ENCODE peak calls at places on chromosome 10, in four cellular contexts. S is stomach; Y is choroid plexus epithelial cell; D is CD4-positive, alpha-beta T cell. A is an unnamed sample.

GRCh38 chr10:129760003-129760315 is 204.1 kb downstream of the EBF3 start:
- DNase-seq in D (no peak), S (peak; percentile 24), Y (no peak), A (no peak)

GRCh38 chr10:93190377-93190776 is 116.7 kb downstream of the CYP26A1 start:
- DNase-seq in Y (peak; percentile 40), D (no peak), S (no peak), A (no peak)

GRCh38 chr10:124049484-124049883 is 43.9 kb downstream of the CHST15 start:
- DNase-seq in D (no peak), S (no peak), Y (peak; percentile 53), A (no peak)

GRCh38 chr10:52438119-52438518 is 124.0 kb downstream of the DKK1 start:
- DNase-seq in D (no peak), Y (no peak), S (no peak), A (no peak)

GRCh38 chr10:101287922-101288638 is 58.8 kb upstream of the LBX1 start:
- DNase-seq in D (no peak), S (no peak), Y (peak; percentile 42), A (no peak)

GRCh38 chr10:31947144-31947926 is 18.7 kb upstream of the ARHGAP12 start:
- DNase-seq in Y (peak; percentile 96), D (no peak), S (no peak), A (no peak)

GRCh38 chr10:131968949-131969348 is 12.8 kb downstream of the BNIP3 start:
- DNase-seq in D (no peak), S (no peak), Y (no peak), A (no peak)

GRCh38 chr10:32237644-32238345 is 109.2 kb downstream of the EPC1 start:
- DNase-seq in S (no peak), D (no peak), Y (peak; percentile 23), A (no peak)

GRCh38 chr10:7788640-7789335 is 811 bp downstream of the ATP5F1C start:
- DNase-seq in S (no peak), D (no peak), Y (peak; percentile 56), A (no peak)

GRCh38 chr10:1134156-1134555 is 78.0 kb downstream of the WDR37 start:
- DNase-seq in Y (no peak), S (no peak), D (no peak), A (no peak)

GRCh38 chr10:93461807-93462178 is 20.3 kb downstream of the MYOF start:
- DNase-seq in S (peak; percentile 48), Y (peak; percentile 76), D (no peak), A (no peak)

GRCh38 chr10:132130286-132131265 is 56.2 kb upstream of the DPYSL4 start:
- DNase-seq in Y (no peak), S (no peak), D (no peak), A (no peak)

GRCh38 chr10:49076741-49077521 is 38.4 kb downstream of the VSTM4 start:
- DNase-seq in D (no peak), Y (no peak), S (no peak), A (no peak)

GRCh38 chr10:117198088-117198487 is 799 bp downstream of the KCNK18 start:
- DNase-seq in D (no peak), S (no peak), Y (no peak), A (no peak)

GRCh38 chr10:113610636-113611601 is 52.9 kb downstream of the NRAP start:
- DNase-seq in Y (no peak), D (no peak), S (no peak), A (no peak)

GRCh38 chr10:75470901-75471300 is 39.5 kb downstream of the LRMDA start:
- DNase-seq in S (no peak), Y (no peak), D (no peak), A (no peak)

GRCh38 chr10:97612386-97612785 is 20.9 kb downstream of the MORN4 start:
- DNase-seq in S (no peak), D (no peak), Y (peak; percentile 77), A (no peak)

GRCh38 chr10:3866347-3866746 is 81.3 kb upstream of the KLF6 start:
- DNase-seq in D (no peak), Y (no peak), S (no peak), A (no peak)

GRCh38 chr10:114367041-114367675 is 37.1 kb downstream of the AFAP1L2 start:
- DNase-seq in Y (peak; percentile 47), D (no peak), S (no peak), A (no peak)

GRCh38 chr10:30433286-30433778 is 652 bp upstream of the MAP3K8 start:
- DNase-seq in D (peak; percentile 17), S (peak; percentile 80), Y (peak; percentile 88), A (peak; percentile 73)

GRCh38 chr10:21083861-21084260 is 186.8 kb upstream of the NEBL start:
- DNase-seq in Y (no peak), S (no peak), D (no peak), A (no peak)

GRCh38 chr10:70585555-70586243 is 16.8 kb downstream of the PRF1 start:
- DNase-seq in D (no peak), Y (no peak), S (no peak), A (no peak)

GRCh38 chr10:73910764-73911552 is at the start of gene PLAU:
- DNase-seq in Y (no peak), D (peak; percentile 21), S (peak; percentile 44), A (no peak)

GRCh38 chr10:81218307-81218706 is 656.7 kb upstream of the NRG3 start:
- DNase-seq in Y (no peak), S (no peak), D (no peak), A (no peak)

GRCh38 chr10:24360286-24361127 is 151.6 kb downstream of the KIAA1217 start:
- DNase-seq in S (peak; percentile 80), Y (peak; percentile 89), D (no peak), A (peak; percentile 76)

GRCh38 chr10:5942471-5942870 is 34.9 kb downstream of the IL15RA start:
- DNase-seq in Y (no peak), S (peak; percentile 39), D (no peak), A (no peak)

GRCh38 chr10:35331894-35332640 is 4.2 kb upstream of the CCNY start:
- DNase-seq in D (no peak), Y (peak; percentile 98), S (no peak), A (no peak)

GRCh38 chr10:132580617-132581016 is 43.0 kb downstream of the INPP5A start:
- DNase-seq in D (no peak), Y (no peak), S (no peak), A (no peak)

GRCh38 chr10:79394631-79395030 is 47.4 kb downstream of the PPIF start:
- DNase-seq in Y (no peak), D (no peak), S (no peak), A (no peak)

DNA sequence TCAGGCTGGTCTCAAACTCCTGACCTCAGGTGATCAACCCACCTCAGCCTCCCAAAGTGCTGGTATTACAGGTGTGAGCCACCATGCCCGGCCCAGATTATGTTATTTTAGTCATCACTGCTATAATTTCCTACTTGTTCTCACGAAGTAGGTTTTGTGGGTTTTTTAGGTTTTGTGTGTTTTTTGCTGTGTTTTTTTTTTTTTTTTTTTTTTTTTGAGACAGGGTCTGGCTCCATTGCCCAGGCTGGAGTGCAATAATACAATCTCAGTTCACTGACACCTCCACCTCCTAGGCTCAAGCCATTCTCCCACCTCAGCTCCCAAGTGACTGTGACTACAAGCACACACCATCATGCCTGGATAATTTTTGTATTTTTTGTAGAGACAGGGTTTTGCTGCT is 20.9 kb upstream of the ANAPC16 start:
- DNase-seq in S (no peak), D (no peak), Y (no peak), A (no peak)
- TF ChIP-seq CTCF in S (no peak), D (no peak), Y (no peak), A (no peak)

GRCh38 chr10:43315535-43316245 is 48.8 kb upstream of the RASGEF1A start:
- DNase-seq in S (peak; percentile 61), D (no peak), Y (no peak), A (no peak)
- TF ChIP-seq CTCF in S (no peak), D (no peak), Y (no peak), A (no peak)

GRCh38 chr10:17622061-17622460 is 4.9 kb upstream of the HACD1 start:
- DNase-seq in D (no peak), Y (peak; percentile 14), S (no peak), A (no peak)

GRCh38 chr10:17616403-17617030 is 657 bp downstream of the HACD1 start:
- DNase-seq in S (peak; percentile 83), Y (peak; percentile 61), D (peak; percentile 17), A (peak; percentile 39)

GRCh38 chr10:17617031-17617911 is at the start of gene HACD1:
- DNase-seq in D (peak; percentile 31), S (peak; percentile 75), Y (peak; percentile 74), A (no peak)
- TF ChIP-seq CTCF in D (no peak), S (no peak), Y (peak; percentile 34), A (no peak)

GRCh38 chr10:103695584-103696005 is 159.8 kb downstream of the SH3PXD2A start:
- DNase-seq in S (no peak), Y (peak; percentile 91), D (no peak), A (no peak)

GRCh38 chr10:103698266-103698665 is 157.1 kb downstream of the SH3PXD2A start:
- DNase-seq in D (no peak), Y (no peak), S (no peak), A (no peak)

GRCh38 chr10:103696094-103696410 is 159.3 kb downstream of the SH3PXD2A start:
- DNase-seq in D (no peak), S (no peak), Y (no peak), A (no peak)

GRCh38 chr10:103697787-103698186 is 157.6 kb downstream of the SH3PXD2A start:
- DNase-seq in Y (no peak), D (no peak), S (no peak), A (no peak)

GRCh38 chr10:103696411-103697145 is 158.8 kb downstream of the SH3PXD2A start:
- DNase-seq in S (peak; percentile 44), Y (peak; percentile 94), D (peak; percentile 66), A (no peak)
- TF ChIP-seq CTCF in S (no peak), Y (peak; percentile 75), D (peak; percentile 39), A (no peak)

DNA sequence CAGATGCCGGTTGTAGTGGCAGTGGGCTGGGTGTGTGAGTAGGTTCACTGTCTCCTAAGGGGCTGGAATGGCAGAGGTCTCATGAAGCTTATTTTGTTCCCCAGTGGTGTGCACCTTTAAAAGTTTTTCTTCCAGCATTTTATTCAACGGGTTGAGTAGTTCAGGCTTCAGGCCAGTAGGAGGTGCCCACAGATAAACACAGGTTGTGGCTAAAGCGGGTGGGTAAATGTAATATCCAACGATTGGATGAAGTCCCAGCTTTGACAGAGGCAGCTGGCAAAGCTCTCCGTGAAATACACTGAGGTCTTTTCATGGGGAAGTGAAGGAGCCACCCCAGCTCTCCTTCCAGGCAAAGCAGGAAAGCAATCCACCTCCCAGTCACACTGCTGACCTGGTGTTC is 339.8 kb upstream of the LRRTM3 start:
- DNase-seq in Y (peak; percentile 28), D (no peak), S (peak; percentile 48), A (no peak)
- TF ChIP-seq CTCF in Y (peak; percentile 31), D (no peak), S (peak; percentile 45), A (no peak)

GRCh38 chr10:44044549-44044948 is 340.3 kb downstream of the CXCL12 start:
- DNase-seq in D (no peak), S (no peak), Y (no peak), A (no peak)
- TF ChIP-seq CTCF in D (no peak), S (no peak), Y (no peak), A (no peak)

DNA sequence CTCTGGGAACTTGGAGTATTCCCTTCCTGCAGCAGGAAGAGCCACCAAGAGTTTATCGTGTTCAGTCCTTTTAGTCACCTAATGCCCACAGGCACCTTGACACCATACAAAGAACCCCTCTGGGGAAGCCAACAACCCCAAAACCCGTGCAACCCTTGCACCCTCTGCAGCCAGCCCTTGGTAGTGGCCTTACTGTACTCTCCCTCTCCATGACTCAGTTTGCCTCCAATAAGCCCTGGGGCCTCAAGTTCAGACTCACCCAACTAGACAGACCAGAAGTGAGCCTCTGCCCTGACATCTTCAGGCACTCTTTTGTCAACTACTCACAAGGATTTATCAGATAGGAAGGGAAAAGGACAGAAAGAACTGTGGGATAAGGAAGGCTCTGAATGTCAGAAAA is 30.9 kb downstream of the KCNMA1 start:
- DNase-seq in S (no peak), Y (no peak), D (no peak), A (no peak)
- TF ChIP-seq CTCF in S (no peak), Y (no peak), D (no peak), A (no peak)

GRCh38 chr10:12800302-12800701 is 201.2 kb downstream of the CCDC3 start:
- DNase-seq in D (no peak), Y (no peak), S (no peak), A (no peak)
- TF ChIP-seq CTCF in D (no peak), Y (peak; percentile 25), S (no peak), A (no peak)

A was measured in omental fat pad.